ENCODE peak calls at places on chromosomes 6 and 20, in nine cellular contexts. A is lower lobe of right lung, Q is ovary, L is mucosa of descending colon, C is GM12878, S is WERI-Rb-1, H is heart right ventricle, G is cardiac muscle cell, R is heart left ventricle. B is an unnamed sample.
A peak's percentile ranks its signal among the peaks of the same experiment; 100 is the strongest.

GRCh38 chr6:27494987-27495385 is 22.1 kb upstream of the ZNF184 start:
- DNase-seq in S (no peak), R (no peak), A (no peak), L (no peak), C (no peak), H (no peak), Q (no peak), G (no peak), B (no peak)

GRCh38 chr6:53339424-53339823 is 9.3 kb downstream of the ELOVL5 start:
- DNase-seq in R (no peak), C (no peak), G (no peak), S (no peak), Q (no peak), L (no peak), A (no peak), H (no peak), B (no peak)

GRCh38 chr20:8545212-8545611 is 413.1 kb downstream of the PLCB1 start:
- DNase-seq in H (no peak), A (no peak), G (no peak), L (no peak), R (no peak), S (no peak), C (no peak), Q (no peak), B (no peak)

GRCh38 chr20:36155991-36156390 is 1.5 kb downstream of the EPB41L1 start:
- DNase-seq in S (no peak), L (no peak), R (peak; percentile 52), C (no peak), H (no peak), G (no peak), Q (no peak), A (no peak), B (no peak)

GRCh38 chr6:15981956-15982355 is 146.9 kb upstream of the MYLIP start:
- DNase-seq in C (no peak), L (no peak), A (no peak), R (no peak), S (no peak), G (no peak), Q (no peak), H (no peak), B (no peak)

GRCh38 chr20:54061106-54061881 is 9.1 kb downstream of the BCAS1 start:
- DNase-seq in S (no peak), R (no peak), Q (no peak), A (no peak), L (no peak), C (no peak), G (no peak), H (no peak), B (no peak)

GRCh38 chr6:108476381-108476780 is 84.3 kb upstream of the FOXO3 start:
- DNase-seq in Q (no peak), S (no peak), L (no peak), H (no peak), G (no peak), A (no peak), R (no peak), C (no peak), B (no peak)

GRCh38 chr20:18749528-18749927 is 64.1 kb upstream of the SCP2D1 start:
- DNase-seq in H (no peak), C (no peak), S (no peak), R (no peak), Q (no peak), L (no peak), A (no peak), G (no peak), B (no peak)

GRCh38 chr20:20624914-20625313 is 87.5 kb downstream of the RALGAPA2 start:
- DNase-seq in L (no peak), Q (no peak), S (no peak), R (no peak), A (no peak), G (no peak), C (no peak), H (no peak), B (no peak)

GRCh38 chr6:15398657-15399287 is 152.9 kb downstream of the JARID2 start:
- DNase-seq in H (no peak), A (no peak), C (peak; percentile 55), S (no peak), Q (no peak), R (no peak), G (peak; percentile 38), L (no peak), B (no peak)

GRCh38 chr6:134391221-134391620 is 73.3 kb upstream of the SGK1 start:
- DNase-seq in A (no peak), S (no peak), C (no peak), Q (no peak), G (no peak), R (no peak), H (no peak), L (no peak), B (no peak)

DNA sequence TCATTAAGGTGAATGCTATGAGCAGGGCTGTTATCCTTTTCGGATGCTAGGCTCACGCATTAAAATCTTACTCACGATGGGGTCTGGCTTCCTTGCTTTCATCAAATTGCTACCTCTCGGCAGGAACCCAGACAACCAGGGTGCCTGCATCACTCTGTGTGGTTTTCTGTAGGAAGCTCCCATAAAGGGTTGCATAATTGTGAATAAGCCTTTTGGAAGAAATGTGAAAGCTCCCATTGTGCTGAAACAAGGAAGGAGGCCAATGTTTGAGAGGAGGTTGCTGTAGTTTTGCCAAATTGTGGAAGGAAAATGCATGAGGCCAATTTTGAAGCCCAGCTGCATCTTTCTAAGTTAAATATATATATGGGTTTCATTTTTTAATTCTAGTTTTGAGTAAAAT is 615.5 kb downstream of the C6orf118 start:
- DNase-seq in S (no peak), A (no peak), H (peak; percentile 5), Q (no peak), C (no peak), L (no peak), R (no peak), G (no peak), B (no peak)
- H3K9me3 ChIP-seq in S (no peaks in the 10 kb centered on the region), A (no peaks in the 10 kb centered on the region), H (no peaks in the 10 kb centered on the region), Q (no peaks in the 10 kb centered on the region), C (no peaks in the 10 kb centered on the region), L (peaks cover 60% of the 10 kb centered on the region), R (peaks cover 6% of the 10 kb centered on the region), G (no peaks in the 10 kb centered on the region), B (no peaks in the 10 kb centered on the region)

GRCh38 chr6:42159431-42160024 is 13.6 kb upstream of the GUCA1A start:
- DNase-seq in C (no peak), G (no peak), A (no peak), S (peak; percentile 57), L (no peak), Q (no peak), H (no peak), R (no peak), B (no peak)
- H3K4me3 ChIP-seq in C (no peak overlapping the region), G (no peak overlapping the region), A (no peak overlapping the region), S (no peak overlapping the region), L (no peak overlapping the region), Q (no peak overlapping the region), H (no peak overlapping the region), R (no peak overlapping the region), B (no peak overlapping the region)

GRCh38 chr6:32971245-32971580 is 2.8 kb downstream of the BRD2 start:
- DNase-seq in G (no peak), H (no peak), S (no peak), L (no peak), R (no peak), C (no peak), A (no peak), Q (no peak), B (no peak)

GRCh38 chr6:32968770-32969684 is 633 bp downstream of the BRD2 start:
- DNase-seq in C (no peak), S (peak; percentile 91), H (peak; percentile 75), G (peak; percentile 80), L (peak; percentile 84), R (peak; percentile 79), A (peak; percentile 83), Q (peak; percentile 85), B (peak; percentile 92)

GRCh38 chr6:32968093-32968769 is at the start of gene BRD2:
- DNase-seq in Q (peak; percentile 98), S (peak; percentile 100), G (peak; percentile 97), A (peak; percentile 96), H (peak; percentile 97), C (peak; percentile 93), R (peak; percentile 99), L (peak; percentile 99), B (peak; percentile 98)

GRCh38 chr6:32970413-32971244 is 2.2 kb downstream of the BRD2 start:
- DNase-seq in G (peak; percentile 91), C (peak; percentile 61), H (peak; percentile 93), A (peak; percentile 90), Q (peak; percentile 89), L (peak; percentile 94), S (peak; percentile 95), R (peak; percentile 95), B (peak; percentile 95)

DNA sequence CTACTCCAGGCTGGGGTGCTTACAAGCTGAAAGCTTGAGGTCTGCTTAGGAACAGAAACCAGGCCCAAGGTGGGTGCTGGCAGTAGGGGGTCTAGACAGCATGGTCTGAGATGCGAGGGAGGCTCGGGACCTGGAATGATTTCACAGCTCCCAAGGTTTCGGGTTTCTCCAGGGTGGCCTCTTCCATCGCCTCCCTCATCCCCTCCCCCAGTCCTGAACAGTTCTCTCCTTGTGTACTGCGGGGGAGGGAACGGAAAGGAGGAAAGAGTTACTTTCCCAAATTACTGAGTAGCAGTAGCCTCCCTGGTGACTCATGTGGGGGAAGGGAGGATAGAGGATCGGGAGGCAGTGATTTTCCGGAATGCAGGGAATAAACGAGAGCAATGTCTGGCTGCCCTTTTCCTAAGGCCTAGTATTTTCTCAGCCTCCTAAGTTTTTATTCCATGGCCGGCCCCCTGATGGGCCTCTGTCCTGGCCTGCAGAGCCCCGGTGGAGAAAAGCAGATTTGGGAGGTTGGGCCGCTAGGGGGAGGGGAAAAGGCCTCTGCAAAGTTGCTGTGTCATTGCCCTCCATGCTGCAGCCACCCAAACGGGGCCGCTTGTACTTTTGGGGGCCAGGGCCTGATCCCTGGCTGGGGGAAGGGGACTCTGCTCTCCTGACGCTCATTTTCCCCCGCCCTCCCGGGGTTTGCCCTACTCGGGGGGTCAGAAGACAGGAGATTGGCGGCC is 1.5 kb downstream of the BRD2 start:
- DNase-seq in G (peak; percentile 79), A (peak; percentile 76), L (peak; percentile 85), C (no peak), Q (peak; percentile 82), R (peak; percentile 82), S (peak; percentile 83), H (peak; percentile 89), B (peak; percentile 85)
- TF ChIP-seq CTCF in G (peak; percentile 23), A (peak; percentile 28), L (no peak), C (peak; percentile 18), Q (peak; percentile 86), R (peak; percentile 13), S (peak; percentile 27), H (peak; percentile 46), B (peak; percentile 29)

DNA sequence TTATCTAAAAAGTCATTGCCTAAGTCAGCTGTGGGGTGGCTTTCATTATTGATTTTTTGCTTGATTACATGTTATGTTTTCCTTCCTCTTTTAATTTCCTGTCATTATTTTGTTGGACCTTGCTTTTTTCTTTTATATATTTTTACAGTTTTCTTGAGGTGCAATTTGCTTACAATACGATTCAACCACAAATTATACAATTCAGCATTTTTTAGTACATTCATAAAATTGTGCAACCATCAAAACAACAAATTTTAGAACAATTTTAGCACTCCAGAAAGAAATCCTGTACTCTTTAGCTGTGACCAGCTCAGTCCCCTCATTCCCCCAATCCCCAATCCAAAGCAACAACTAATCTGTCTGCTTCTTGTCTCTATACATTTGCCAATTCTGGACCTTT is 608.9 kb downstream of the C6orf118 start:
- DNase-seq in G (no peak), R (no peak), Q (no peak), H (no peak), A (no peak), L (no peak), C (no peak), S (no peak), B (no peak)
- H3K9me3 ChIP-seq in G (no peaks in the 10 kb centered on the region), R (peaks cover 6% of the 10 kb centered on the region), Q (no peaks in the 10 kb centered on the region), H (no peaks in the 10 kb centered on the region), A (no peaks in the 10 kb centered on the region), L (peaks cover 19% of the 10 kb centered on the region), C (no peaks in the 10 kb centered on the region), S (no peaks in the 10 kb centered on the region), B (no peaks in the 10 kb centered on the region)

GRCh38 chr6:72182337-72183246 is 296.2 kb downstream of the RIMS1 start:
- DNase-seq in L (peak; percentile 63), S (peak; percentile 85), Q (peak; percentile 22), A (peak; percentile 70), H (no peak), G (peak; percentile 65), C (no peak), R (no peak), B (peak; percentile 84)
- H3K4me3 ChIP-seq in L (no peak overlapping the region), S (peak overlapping the region; percentile 58), Q (no peak overlapping the region), A (peak overlapping the region; percentile 53), H (peak overlapping the region; percentile 42), G (peak overlapping the region; percentile 43), C (no peak overlapping the region), R (peak overlapping the region; percentile 26), B (peak overlapping the region; percentile 48)